ENCODE peak calls at places on chromosomes 6 and 20, in four cellular contexts. One of them, this sample, is unnamed.

GRCh38 chr20:46458891-46459750 is 52.7 kb upstream of the ELMO2 start:
- DNase-seq in fibroblast of lung: peak
- DNase-seq in uterus: no peak
- DNase-seq in kidney: peak
- DNase-seq in this sample: peak

GRCh38 chr6:79186564-79186963 is 47.9 kb downstream of the HMGN3 start:
- DNase-seq in kidney: no peak
- DNase-seq in fibroblast of lung: no peak
- DNase-seq in uterus: no peak
- DNase-seq in this sample: no peak

GRCh38 chr6:56475736-56476457 is 166.8 kb downstream of the DST start:
- DNase-seq in fibroblast of lung: peak
- DNase-seq in kidney: no peak
- DNase-seq in uterus: peak
- DNase-seq in this sample: peak

GRCh38 chr6:72699142-72699541 is 77.3 kb downstream of the KCNQ5 start:
- DNase-seq in kidney: no peak
- DNase-seq in fibroblast of lung: no peak
- DNase-seq in uterus: no peak
- DNase-seq in this sample: peak

GRCh38 chr20:19022118-19022575 is 190.3 kb upstream of the SLC24A3 start:
- DNase-seq in kidney: no peak
- DNase-seq in fibroblast of lung: no peak
- DNase-seq in uterus: no peak
- DNase-seq in this sample: no peak

GRCh38 chr6:108222504-108222903 is 38.3 kb downstream of the SNX3 start:
- DNase-seq in fibroblast of lung: peak
- DNase-seq in kidney: no peak
- DNase-seq in uterus: no peak
- DNase-seq in this sample: no peak

GRCh38 chr20:24872291-24873014 is 76.6 kb upstream of the CST7 start:
- DNase-seq in uterus: no peak
- DNase-seq in fibroblast of lung: no peak
- DNase-seq in kidney: no peak
- DNase-seq in this sample: no peak

GRCh38 chr6:100886078-100886477 is 4.9 kb upstream of the ASCC3 start:
- DNase-seq in uterus: no peak
- DNase-seq in kidney: no peak
- DNase-seq in fibroblast of lung: no peak
- DNase-seq in this sample: peak

GRCh38 chr20:32820698-32821378 is 1.1 kb downstream of the MAPRE1 start:
- DNase-seq in kidney: no peak
- DNase-seq in uterus: no peak
- DNase-seq in fibroblast of lung: peak
- DNase-seq in this sample: no peak

GRCh38 chr20:49591217-49591865 is 23.4 kb upstream of the PTGIS start:
- DNase-seq in kidney: peak
- DNase-seq in uterus: peak
- DNase-seq in fibroblast of lung: no peak
- DNase-seq in this sample: no peak

GRCh38 chr6:122449084-122449483 is 22.5 kb downstream of the SERINC1 start:
- DNase-seq in fibroblast of lung: no peak
- DNase-seq in uterus: no peak
- DNase-seq in kidney: no peak
- DNase-seq in this sample: no peak

GRCh38 chr6:83047065-83047754 is 18.4 kb downstream of the UBE3D start:
- DNase-seq in uterus: no peak
- DNase-seq in kidney: no peak
- DNase-seq in fibroblast of lung: no peak
- DNase-seq in this sample: no peak

GRCh38 chr6:165717732-165718465 is 54.9 kb upstream of the PDE10A start:
- DNase-seq in uterus: no peak
- DNase-seq in kidney: no peak
- DNase-seq in fibroblast of lung: peak
- DNase-seq in this sample: no peak

GRCh38 chr6:33249732-33250625 is 21.7 kb downstream of the VPS52 start:
- DNase-seq in fibroblast of lung: peak
- DNase-seq in uterus: peak
- DNase-seq in kidney: peak
- DNase-seq in this sample: peak

GRCh38 chr6:105902401-105903031 is 183.6 kb upstream of the PRDM1 start:
- DNase-seq in kidney: no peak
- DNase-seq in uterus: no peak
- DNase-seq in fibroblast of lung: no peak
- DNase-seq in this sample: no peak

GRCh38 chr6:39493717-39494116 is 171.2 kb upstream of the KCNK16 start:
- DNase-seq in uterus: peak
- DNase-seq in kidney: no peak
- DNase-seq in fibroblast of lung: peak
- DNase-seq in this sample: no peak

GRCh38 chr20:8353512-8353911 is 221.4 kb downstream of the PLCB1 start:
- DNase-seq in fibroblast of lung: no peak
- DNase-seq in kidney: no peak
- DNase-seq in uterus: no peak
- DNase-seq in this sample: no peak

GRCh38 chr20:10356628-10357027 is 77.4 kb downstream of the MKKS start:
- DNase-seq in fibroblast of lung: no peak
- DNase-seq in kidney: no peak
- DNase-seq in uterus: no peak
- DNase-seq in this sample: no peak

GRCh38 chr6:131828080-131828479 is 20.3 kb downstream of the ENPP1 start:
- DNase-seq in fibroblast of lung: no peak
- DNase-seq in uterus: peak
- DNase-seq in kidney: no peak
- DNase-seq in this sample: no peak

GRCh38 chr6:11364971-11365397 is 132.5 kb upstream of the NEDD9 start:
- DNase-seq in uterus: peak
- DNase-seq in kidney: no peak
- DNase-seq in fibroblast of lung: peak
- DNase-seq in this sample: no peak

GRCh38 chr20:35601021-35601973 is 14.3 kb upstream of the SPAG4 start:
- DNase-seq in kidney: peak
- DNase-seq in fibroblast of lung: peak
- DNase-seq in uterus: peak
- DNase-seq in this sample: peak

GRCh38 chr6:70325009-70325408 is 22.1 kb upstream of the COL9A1 start:
- DNase-seq in uterus: no peak
- DNase-seq in kidney: no peak
- DNase-seq in fibroblast of lung: no peak
- DNase-seq in this sample: no peak

GRCh38 chr6:135796884-135797283 is 54.6 kb upstream of the PDE7B start:
- DNase-seq in kidney: no peak
- DNase-seq in fibroblast of lung: peak
- DNase-seq in uterus: no peak
- DNase-seq in this sample: no peak

GRCh38 chr20:23622839-23623343 is 14.9 kb downstream of the CST3 start:
- DNase-seq in kidney: peak
- DNase-seq in fibroblast of lung: peak
- DNase-seq in uterus: peak
- DNase-seq in this sample: peak

GRCh38 chr6:92460133-92460532 is 959.2 kb downstream of the EPHA7 start:
- DNase-seq in fibroblast of lung: peak
- DNase-seq in uterus: no peak
- DNase-seq in kidney: no peak
- DNase-seq in this sample: no peak

GRCh38 chr6:47207261-47207660 is 102.4 kb downstream of the TNFRSF21 start:
- DNase-seq in uterus: no peak
- DNase-seq in kidney: no peak
- DNase-seq in fibroblast of lung: no peak
- DNase-seq in this sample: no peak

GRCh38 chr6:53896237-53896636 is 101.4 kb downstream of the LRRC1 start:
- DNase-seq in kidney: no peak
- DNase-seq in uterus: no peak
- DNase-seq in fibroblast of lung: no peak
- DNase-seq in this sample: peak

GRCh38 chr6:134060491-134061106 is 8.2 kb upstream of the SLC2A12 start:
- DNase-seq in fibroblast of lung: peak
- DNase-seq in kidney: no peak
- DNase-seq in uterus: no peak
- DNase-seq in this sample: peak

GRCh38 chr6:110448846-110449544 is 27.4 kb downstream of the SLC22A16 start:
- DNase-seq in kidney: no peak
- DNase-seq in fibroblast of lung: no peak
- DNase-seq in uterus: no peak
- DNase-seq in this sample: no peak

GRCh38 chr20:7352165-7352564 is 584.7 kb downstream of the BMP2 start:
- DNase-seq in fibroblast of lung: no peak
- DNase-seq in kidney: no peak
- DNase-seq in uterus: no peak
- DNase-seq in this sample: no peak

GRCh38 chr20:50136822-50137599 is 16.5 kb downstream of the PEDS1 start:
- DNase-seq in uterus: no peak
- DNase-seq in kidney: no peak
- DNase-seq in fibroblast of lung: no peak
- DNase-seq in this sample: peak

GRCh38 chr20:9467995-9468394 is 46.4 kb upstream of the LAMP5 start:
- DNase-seq in fibroblast of lung: no peak
- DNase-seq in uterus: no peak
- DNase-seq in kidney: no peak
- DNase-seq in this sample: no peak

DNA sequence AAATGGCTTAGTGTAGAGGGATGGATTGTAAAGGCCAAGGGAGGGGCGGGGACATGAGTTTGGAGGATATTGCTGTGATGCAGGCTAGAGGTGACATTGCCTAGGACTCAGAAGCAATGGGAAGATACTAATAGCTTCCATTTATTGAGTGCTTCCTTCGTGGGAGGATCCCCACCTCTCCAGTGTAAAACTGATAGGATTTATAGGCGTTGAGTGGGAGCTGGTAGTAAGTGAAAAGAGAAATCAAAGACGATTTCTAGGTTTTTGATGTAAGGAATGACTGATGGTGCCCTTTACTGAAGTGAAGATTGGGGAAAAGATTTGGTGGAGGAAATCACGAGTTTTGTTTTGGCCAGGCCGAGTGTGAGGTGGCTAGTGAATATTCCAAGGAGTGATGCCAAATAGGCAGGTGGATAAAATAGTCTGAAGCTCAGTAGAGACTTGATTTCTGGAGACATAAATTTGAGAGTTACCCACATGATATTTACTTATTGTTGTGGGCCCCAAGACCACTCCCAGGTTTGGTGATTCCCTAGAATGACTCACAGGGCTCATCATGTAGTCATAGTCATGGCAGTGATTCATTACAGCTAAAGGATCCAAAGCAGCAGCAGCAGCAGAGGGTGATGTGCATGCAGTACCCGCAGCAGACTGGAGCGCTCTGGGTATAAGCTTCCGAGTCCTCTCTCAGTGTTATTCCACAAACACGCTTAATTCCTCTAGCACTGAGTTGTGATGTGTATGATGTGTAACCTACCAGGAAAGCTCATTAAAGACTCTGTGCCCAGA is 10.2 kb downstream of the RPRD1B start:
- DNase-seq in fibroblast of lung: peak
- DNase-seq in kidney: no peak
- DNase-seq in uterus: no peak
- DNase-seq in this sample: peak
- TF ChIP-seq CTCF in fibroblast of lung: no peak
- TF ChIP-seq CTCF in kidney: no peak
- TF ChIP-seq CTCF in uterus: no peak
- TF ChIP-seq CTCF in this sample: peak

GRCh38 chr20:17374086-17374485 is 147.2 kb downstream of the PCSK2 start:
- DNase-seq in uterus: no peak
- DNase-seq in fibroblast of lung: no peak
- DNase-seq in kidney: no peak
- DNase-seq in this sample: no peak

GRCh38 chr20:17376031-17376430 is 149.2 kb downstream of the PCSK2 start:
- DNase-seq in fibroblast of lung: no peak
- DNase-seq in uterus: no peak
- DNase-seq in kidney: no peak
- DNase-seq in this sample: no peak

GRCh38 chr20:17372831-17373440 is 146.1 kb downstream of the PCSK2 start:
- DNase-seq in uterus: no peak
- DNase-seq in kidney: no peak
- DNase-seq in fibroblast of lung: no peak
- DNase-seq in this sample: no peak

GRCh38 chr20:17379651-17380050 is 151.5 kb downstream of the BFSP1 start:
- DNase-seq in fibroblast of lung: no peak
- DNase-seq in kidney: no peak
- DNase-seq in uterus: no peak
- DNase-seq in this sample: no peak

GRCh38 chr20:17377222-17377621 is 150.4 kb downstream of the PCSK2 start:
- DNase-seq in kidney: no peak
- DNase-seq in fibroblast of lung: no peak
- DNase-seq in uterus: no peak
- DNase-seq in this sample: no peak
- H3K4me3 ChIP-seq in kidney: no peak
- H3K4me3 ChIP-seq in fibroblast of lung: no peak
- H3K4me3 ChIP-seq in uterus: no peak
- H3K4me3 ChIP-seq in this sample: no peak

GRCh38 chr6:15618685-15619084 is 44.1 kb downstream of the DTNBP1 start:
- DNase-seq in uterus: no peak
- DNase-seq in fibroblast of lung: no peak
- DNase-seq in kidney: no peak
- DNase-seq in this sample: no peak
- TF ChIP-seq CTCF in uterus: no peak
- TF ChIP-seq CTCF in fibroblast of lung: no peak
- TF ChIP-seq CTCF in kidney: no peak
- TF ChIP-seq CTCF in this sample: no peak

DNA sequence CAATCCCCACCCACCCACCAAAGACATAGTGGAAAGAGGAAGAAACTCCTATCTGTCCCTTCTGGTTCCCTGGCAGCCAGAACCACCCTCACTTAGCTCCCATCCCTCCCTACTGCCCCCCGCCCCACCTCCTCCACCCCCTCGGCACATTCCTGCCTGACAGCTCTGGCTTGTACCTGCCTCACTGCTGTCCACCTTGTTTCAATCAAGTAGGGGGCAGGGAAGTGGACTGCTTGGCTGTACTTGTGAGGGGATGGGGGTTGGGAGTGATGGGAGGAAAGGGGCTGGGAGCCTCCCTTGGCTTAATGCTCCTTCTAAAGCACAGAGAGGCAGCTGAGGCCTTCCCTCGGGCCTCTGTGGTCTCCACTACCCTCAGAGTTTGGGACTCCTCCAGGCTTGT is 22.1 kb upstream of the ZNF76 start:
- DNase-seq in fibroblast of lung: no peak
- DNase-seq in kidney: no peak
- DNase-seq in uterus: no peak
- DNase-seq in this sample: no peak
- H3K4me3 ChIP-seq in fibroblast of lung: no peak
- H3K4me3 ChIP-seq in kidney: no peak
- H3K4me3 ChIP-seq in uterus: no peak
- H3K4me3 ChIP-seq in this sample: no peak

DNA sequence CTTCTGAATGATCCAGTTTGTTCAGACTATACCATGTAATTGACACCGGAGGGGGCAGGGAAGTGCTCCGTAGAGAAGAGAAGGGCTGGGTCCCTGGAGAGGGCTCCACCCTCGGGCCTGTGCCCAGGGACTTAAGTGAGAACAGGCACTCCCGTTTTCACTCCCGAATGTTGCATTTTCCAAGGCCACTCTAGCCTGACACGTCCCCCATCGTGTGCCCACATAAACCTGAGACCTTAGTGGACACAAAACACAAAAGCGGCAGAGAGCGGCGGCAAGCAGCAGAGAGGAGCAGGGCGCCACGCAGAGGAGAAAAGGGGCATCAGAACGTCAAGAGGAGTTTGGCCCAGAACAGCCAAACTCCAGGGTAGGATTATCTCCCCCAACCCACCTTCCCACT is 1405.1 kb downstream of the GRIK2 start:
- DNase-seq in kidney: no peak
- DNase-seq in uterus: no peak
- DNase-seq in fibroblast of lung: no peak
- DNase-seq in this sample: peak
- TF ChIP-seq CTCF in kidney: no peak
- TF ChIP-seq CTCF in uterus: no peak
- TF ChIP-seq CTCF in fibroblast of lung: no peak
- TF ChIP-seq CTCF in this sample: peak

This sample was measured in epithelial cell of esophagus.